ENCODE peak calls at places on chromosomes 6 and 20, in five cellular contexts. E is transverse colon, R is brain microvascular endothelial cell, Y is SJSA1, Z is pancreas. U is an unnamed sample.

GRCh38 chr6:142760152-142760551 is 184.8 kb downstream of the HIVEP2 start:
- DNase-seq in E (no peak), R (peak; percentile 77), Y (no peak), Z (no peak), U (no peak)

GRCh38 chr6:11236351-11236750 is 3.9 kb upstream of the NEDD9 start:
- DNase-seq in E (no peak), R (no peak), Y (no peak), Z (no peak), U (no peak)

GRCh38 chr20:31630187-31630790 is 7.4 kb upstream of the COX4I2 start:
- DNase-seq in E (no peak), R (no peak), Y (no peak), Z (no peak), U (no peak)

GRCh38 chr6:47135772-47136171 is 93.6 kb upstream of the ADGRF1 start:
- DNase-seq in E (no peak), R (peak; percentile 76), Y (peak; percentile 62), Z (no peak), U (peak; percentile 75)

GRCh38 chr6:131281471-131282270 is 146.4 kb downstream of the AKAP7 start:
- DNase-seq in E (peak; percentile 41), R (peak; percentile 16), Y (no peak), Z (no peak), U (no peak)

GRCh38 chr6:66995669-66996068 is 1288.6 kb upstream of the EYS start:
- DNase-seq in E (no peak), R (no peak), Y (no peak), Z (no peak), U (no peak)

GRCh38 chr20:11982289-11982957 is 64.7 kb downstream of the BTBD3 start:
- DNase-seq in E (no peak), R (no peak), Y (no peak), Z (no peak), U (no peak)

GRCh38 chr20:3510110-3510509 is 39.3 kb downstream of the ATRN start:
- DNase-seq in E (no peak), R (no peak), Y (no peak), Z (no peak), U (no peak)

GRCh38 chr6:53986165-53986720 is 125.0 kb upstream of the MLIP start:
- DNase-seq in E (peak; percentile 53), R (peak; percentile 76), Y (peak; percentile 37), Z (no peak), U (peak; percentile 39)

GRCh38 chr6:130933712-130934200 is 106.5 kb downstream of the SMLR1 start:
- DNase-seq in E (no peak), R (peak; percentile 33), Y (peak; percentile 70), Z (no peak), U (no peak)

GRCh38 chr20:16415079-16415478 is 158.2 kb downstream of the KIF16B start:
- DNase-seq in E (no peak), R (no peak), Y (no peak), Z (no peak), U (no peak)

GRCh38 chr6:110944681-110945151 is 13.8 kb upstream of the GTF3C6 start:
- DNase-seq in E (no peak), R (peak; percentile 81), Y (peak; percentile 64), Z (no peak), U (peak; percentile 34)

GRCh38 chr6:137951064-137951597 is 84.1 kb downstream of the TNFAIP3 start:
- DNase-seq in E (no peak), R (no peak), Y (no peak), Z (no peak), U (no peak)

GRCh38 chr6:5472583-5472982 is 211.3 kb downstream of the FARS2 start:
- DNase-seq in E (no peak), R (no peak), Y (no peak), Z (no peak), U (no peak)

GRCh38 chr6:115729036-115729435 is 331.7 kb downstream of the FRK start:
- DNase-seq in E (no peak), R (no peak), Y (no peak), Z (no peak), U (no peak)

GRCh38 chr6:15073883-15074465 is 171.9 kb upstream of the JARID2 start:
- DNase-seq in E (no peak), R (no peak), Y (no peak), Z (no peak), U (no peak)
- H3K27ac ChIP-seq in E (no peak overlapping the region), R (no peak overlapping the region), Y (no peak overlapping the region), Z (no peak overlapping the region), U (no peak overlapping the region)

GRCh38 chr20:6708010-6708409 is 59.5 kb upstream of the BMP2 start:
- DNase-seq in E (peak; percentile 82), R (peak; percentile 88), Y (peak; percentile 29), Z (peak; percentile 69), U (peak; percentile 67)

GRCh38 chr20:6711950-6712634 is 55.4 kb upstream of the BMP2 start:
- DNase-seq in E (peak; percentile 54), R (no peak), Y (no peak), Z (no peak), U (no peak)

GRCh38 chr20:6705920-6706500 is 61.5 kb upstream of the BMP2 start:
- DNase-seq in E (no peak), R (no peak), Y (no peak), Z (no peak), U (no peak)

GRCh38 chr20:6707231-6707870 is 60.1 kb upstream of the BMP2 start:
- DNase-seq in E (no peak), R (peak; percentile 47), Y (no peak), Z (no peak), U (no peak)

DNA sequence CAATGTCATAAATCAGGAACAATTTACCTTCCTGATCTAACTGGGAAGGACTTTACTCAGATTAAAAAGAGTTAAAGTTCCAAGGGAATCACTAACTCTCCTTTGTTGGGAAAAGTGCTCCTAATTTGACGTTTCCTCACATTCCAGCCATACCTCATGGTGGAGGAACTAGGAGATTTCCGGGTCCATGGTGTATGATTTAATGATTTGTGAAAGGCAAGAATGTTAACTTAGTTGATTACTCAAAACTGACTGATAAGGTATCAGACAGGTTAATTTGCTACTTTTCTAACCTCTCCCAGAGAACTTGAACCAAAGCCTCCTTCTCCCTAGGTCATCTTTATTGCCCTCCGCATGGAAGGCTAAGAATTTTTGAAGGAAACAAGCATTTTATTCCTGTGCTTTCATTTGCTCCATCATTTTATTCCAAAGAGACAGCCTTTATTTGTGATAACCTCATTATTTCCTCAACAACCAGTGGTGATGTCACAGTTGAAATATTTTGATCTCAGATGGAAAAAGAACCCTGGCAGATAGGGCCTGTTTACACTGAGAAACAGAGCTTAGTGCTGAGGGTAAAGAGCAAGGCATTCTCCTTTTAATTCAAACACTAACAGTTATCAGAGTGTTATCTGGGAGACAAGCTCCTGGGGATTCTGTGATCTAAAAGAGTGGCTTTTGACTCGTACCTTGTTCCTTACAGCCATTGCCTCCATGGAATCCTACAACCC is 57.5 kb upstream of the BMP2 start:
- DNase-seq in E (no peak), R (no peak), Y (no peak), Z (no peak), U (no peak)
- H3K27ac ChIP-seq in E (peak overlapping the region; percentile 77), R (no peak overlapping the region), Y (no peak overlapping the region), Z (peak overlapping the region; percentile 75), U (no peak overlapping the region)

GRCh38 chr20:10649817-10650200 is 24.0 kb downstream of the JAG1 start:
- DNase-seq in E (peak; percentile 1), R (peak; percentile 83), Y (peak; percentile 56), Z (no peak), U (no peak)
- H3K27ac ChIP-seq in E (no peak overlapping the region), R (peak overlapping the region; percentile 99), Y (peak overlapping the region; percentile 84), Z (no peak overlapping the region), U (no peak overlapping the region)

DNA sequence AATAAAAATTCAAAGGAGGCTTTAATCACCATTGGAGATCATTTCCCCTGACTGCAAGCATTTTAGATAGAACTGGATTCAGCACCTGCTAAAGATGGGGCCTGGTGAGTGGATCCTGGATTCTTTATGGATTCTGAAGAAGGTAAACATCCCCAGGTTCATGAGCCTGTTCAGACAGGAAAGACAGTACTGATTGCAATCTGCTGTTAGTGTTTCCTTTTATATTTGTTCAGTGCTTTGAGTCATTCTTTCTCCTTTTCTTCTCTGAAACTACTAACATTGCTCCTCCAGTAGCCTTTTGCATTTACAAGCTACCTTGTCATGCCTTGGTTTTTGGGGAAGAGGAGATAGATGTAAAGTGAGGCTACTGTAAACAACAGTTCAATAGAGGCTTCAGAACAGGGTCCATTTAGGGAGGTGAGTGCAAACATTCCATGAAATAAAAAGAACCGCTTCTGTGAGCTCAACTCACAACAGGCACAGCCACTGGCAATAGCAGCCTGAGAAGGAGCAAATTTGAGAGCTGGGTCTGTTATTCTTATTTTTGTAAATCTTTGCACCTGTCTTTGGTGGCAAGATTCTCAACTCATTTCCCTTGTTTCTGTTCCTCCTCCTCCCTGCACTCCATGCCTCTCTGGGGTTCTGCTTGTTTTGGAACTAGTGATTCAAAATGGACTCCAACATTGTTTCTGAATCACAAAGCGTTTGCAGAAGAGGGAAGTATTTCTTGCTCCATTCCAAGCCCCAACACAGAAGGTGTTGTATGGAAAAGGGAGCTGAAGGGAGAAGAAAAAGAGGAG is 66.5 kb upstream of the PRL start:
- DNase-seq in E (no peak), R (no peak), Y (no peak), Z (no peak), U (no peak)
- H3K27ac ChIP-seq in E (no peak overlapping the region), R (no peak overlapping the region), Y (no peak overlapping the region), Z (no peak overlapping the region), U (no peak overlapping the region)

DNA sequence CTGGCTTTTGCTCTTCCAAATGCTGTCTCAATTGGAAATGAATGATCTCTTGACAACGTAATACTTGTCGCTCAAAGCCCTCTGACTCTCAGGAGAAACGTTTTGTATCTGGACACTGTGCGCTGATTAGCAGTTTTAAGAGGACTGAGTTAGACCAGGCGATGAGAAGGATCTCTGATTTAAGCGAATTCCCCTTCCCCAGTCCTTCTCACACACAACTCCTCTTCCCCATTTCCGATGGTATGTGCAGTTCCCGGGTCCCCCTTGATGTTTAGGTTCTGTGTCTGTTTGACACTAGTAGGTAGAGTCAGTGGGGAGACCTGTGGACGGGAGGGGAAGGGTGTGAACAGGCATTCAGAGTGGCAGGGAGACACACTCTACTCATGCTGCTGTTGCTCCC is 2.5 kb downstream of the ZDHHC14 start:
- DNase-seq in E (no peak), R (no peak), Y (no peak), Z (no peak), U (no peak)
- H3K27ac ChIP-seq in E (no peak overlapping the region), R (no peak overlapping the region), Y (no peak overlapping the region), Z (no peak overlapping the region), U (no peak overlapping the region)

GRCh38 chr6:89375427-89375868 is 22.9 kb upstream of the UBE2J1 start:
- DNase-seq in E (peak; percentile 83), R (no peak), Y (no peak), Z (peak; percentile 65), U (no peak)
- H3K27ac ChIP-seq in E (no peak overlapping the region), R (no peak overlapping the region), Y (no peak overlapping the region), Z (peak overlapping the region; percentile 37), U (no peak overlapping the region)

GRCh38 chr6:13766201-13766634 is 48.1 kb downstream of the MCUR1 start:
- DNase-seq in E (no peak), R (peak; percentile 28), Y (peak; percentile 70), Z (no peak), U (no peak)
- H3K27ac ChIP-seq in E (no peak overlapping the region), R (no peak overlapping the region), Y (peak overlapping the region; percentile 81), Z (no peak overlapping the region), U (no peak overlapping the region)

DNA sequence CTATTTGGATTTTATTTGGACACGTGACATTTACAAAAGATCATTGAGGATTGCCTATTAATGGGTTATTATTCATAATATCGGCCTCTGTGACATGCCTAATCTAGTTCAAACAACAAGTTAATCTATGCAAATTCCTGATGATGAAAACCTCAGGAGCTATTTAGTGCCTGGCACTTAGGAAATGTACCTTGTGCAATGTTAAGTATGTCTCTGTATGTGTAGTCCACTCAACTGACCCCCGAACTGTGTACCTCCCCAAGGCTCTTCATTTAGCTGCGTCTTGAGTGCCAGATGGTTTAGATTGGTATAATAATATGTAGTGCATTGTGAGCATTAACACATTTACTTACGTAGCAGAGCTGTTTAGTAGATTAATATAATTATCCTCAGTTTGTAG is 6.9 kb downstream of the LAMA2 start:
- DNase-seq in E (no peak), R (no peak), Y (no peak), Z (no peak), U (no peak)
- H3K27ac ChIP-seq in E (no peak overlapping the region), R (no peak overlapping the region), Y (no peak overlapping the region), Z (no peak overlapping the region), U (no peak overlapping the region)

GRCh38 chr6:153044295-153044694 is 41.8 kb upstream of the MTRF1L start:
- DNase-seq in E (no peak), R (no peak), Y (no peak), Z (no peak), U (no peak)
- H3K27ac ChIP-seq in E (no peak overlapping the region), R (no peak overlapping the region), Y (no peak overlapping the region), Z (no peak overlapping the region), U (no peak overlapping the region)